ENCODE peak calls at places on chromosomes 1 and 21, in four cellular contexts. C, Q, E and H are unnamed samples.

GRCh38 chr1:226964611-226965486 is 24.8 kb downstream of the COQ8A start:
- ATAC-seq in Q (peak; percentile 34), C (no peak), E (no peak), H (no peak)

GRCh38 chr1:83086346-83086745 is 912.6 kb downstream of the TTLL7 start:
- ATAC-seq in Q (no peak), E (no peak), C (no peak), H (no peak)

GRCh38 chr1:25619101-25619890 is 2.7 kb downstream of the MAN1C1 start:
- ATAC-seq in C (no peak), Q (peak; percentile 5), E (peak; percentile 35), H (no peak)

GRCh38 chr1:15189692-15190321 is 36.3 kb downstream of the TMEM51 start:
- ATAC-seq in Q (peak; percentile 49), E (no peak), C (peak; percentile 75), H (no peak)

GRCh38 chr1:186487163-186487562 is 26.2 kb upstream of the PDC start:
- ATAC-seq in C (no peak), E (no peak), Q (no peak), H (no peak)

GRCh38 chr1:206469411-206469932 is 804 bp upstream of the IKBKE start:
- ATAC-seq in C (no peak), E (no peak), Q (peak; percentile 28), H (no peak)

GRCh38 chr1:214259353-214259982 is 21.5 kb upstream of the SMYD2 start:
- ATAC-seq in E (no peak), Q (peak; percentile 21), C (no peak), H (no peak)

GRCh38 chr1:241499910-241500309 is 19.6 kb downstream of the FH start:
- ATAC-seq in E (no peak), C (peak; percentile 64), Q (peak; percentile 41), H (no peak)

GRCh38 chr1:5620997-5621396 is 371.2 kb downstream of the NPHP4 start:
- ATAC-seq in E (no peak), Q (no peak), C (peak; percentile 68), H (no peak)

GRCh38 chr1:204574856-204575145 is 58.6 kb downstream of the MDM4 start:
- ATAC-seq in Q (no peak), C (no peak), E (peak; percentile 90), H (peak; percentile 52)

GRCh38 chr1:28928306-28928987 is 14.1 kb downstream of the EPB41 start:
- ATAC-seq in C (no peak), E (no peak), Q (peak; percentile 42), H (no peak)

GRCh38 chr1:17773626-17774326 is 18.6 kb downstream of the ACTL8 start:
- ATAC-seq in Q (no peak), E (no peak), C (no peak), H (no peak)

GRCh38 chr1:94236021-94236491 is 1.3 kb downstream of the ARHGAP29 start:
- ATAC-seq in Q (no peak), C (no peak), E (no peak), H (no peak)

GRCh38 chr1:67489643-67490042 is 59.4 kb upstream of the SERBP1 start:
- ATAC-seq in C (no peak), Q (peak; percentile 81), E (no peak), H (peak; percentile 34)

GRCh38 chr1:228228601-228229074 is 20.8 kb downstream of the OBSCN start:
- ATAC-seq in E (no peak), C (peak; percentile 74), Q (no peak), H (no peak)

GRCh38 chr21:45281411-45282282 is 6.0 kb downstream of the POFUT2 start:
- ATAC-seq in E (no peak), C (no peak), Q (no peak), H (no peak)

GRCh38 chr1:84582802-84583587 is 8.8 kb upstream of the CTBS start:
- ATAC-seq in C (no peak), Q (peak; percentile 80), E (no peak), H (no peak)

GRCh38 chr1:89763649-89763986 is 57.2 kb upstream of the LRRC8D start:
- ATAC-seq in C (no peak), Q (no peak), E (no peak), H (no peak)

GRCh38 chr1:108556501-108556900 is 3.4 kb upstream of the EEIG2 start:
- ATAC-seq in E (no peak), C (no peak), Q (no peak), H (no peak)

GRCh38 chr1:10795305-10796021 is 983 bp downstream of the CASZ1 start:
- ATAC-seq in Q (no peak), C (peak; percentile 30), E (peak; percentile 29), H (no peak)

GRCh38 chr1:44029260-44029910 is 1.9 kb downstream of the SLC6A9 start:
- ATAC-seq in Q (peak; percentile 52), E (peak; percentile 29), C (peak; percentile 33), H (peak; percentile 8)

GRCh38 chr21:41948404-41948895 is 5.4 kb downstream of the C2CD2 start:
- ATAC-seq in C (no peak), Q (no peak), E (no peak), H (no peak)

GRCh38 chr1:59378621-59379020 is 81.7 kb downstream of the FGGY start:
- ATAC-seq in E (no peak), Q (no peak), C (no peak), H (no peak)

GRCh38 chr1:154741747-154742495 is 128.2 kb downstream of the KCNN3 start:
- ATAC-seq in Q (no peak), C (no peak), E (peak; percentile 21), H (peak; percentile 29)

GRCh38 chr1:183883629-183884028 is 78.7 kb downstream of the RGL1 start:
- ATAC-seq in C (no peak), Q (no peak), E (no peak), H (no peak)

GRCh38 chr21:15788847-15789548 is 59.2 kb downstream of the USP25 start:
- ATAC-seq in C (no peak), Q (no peak), E (no peak), H (no peak)

GRCh38 chr21:32951041-32951440 is 74.7 kb upstream of the OLIG2 start:
- ATAC-seq in C (no peak), Q (no peak), E (no peak), H (no peak)

GRCh38 chr1:90987860-90988259 is 34.0 kb downstream of the ZNF644 start:
- ATAC-seq in Q (no peak), C (no peak), E (no peak), H (no peak)

GRCh38 chr21:39050839-39051560 is 132.3 kb downstream of the PSMG1 start:
- ATAC-seq in Q (no peak), E (no peak), C (no peak), H (no peak)

GRCh38 chr1:14658642-14659041 is 60.2 kb downstream of the KAZN start:
- ATAC-seq in E (no peak), C (no peak), Q (no peak), H (no peak)

DNA sequence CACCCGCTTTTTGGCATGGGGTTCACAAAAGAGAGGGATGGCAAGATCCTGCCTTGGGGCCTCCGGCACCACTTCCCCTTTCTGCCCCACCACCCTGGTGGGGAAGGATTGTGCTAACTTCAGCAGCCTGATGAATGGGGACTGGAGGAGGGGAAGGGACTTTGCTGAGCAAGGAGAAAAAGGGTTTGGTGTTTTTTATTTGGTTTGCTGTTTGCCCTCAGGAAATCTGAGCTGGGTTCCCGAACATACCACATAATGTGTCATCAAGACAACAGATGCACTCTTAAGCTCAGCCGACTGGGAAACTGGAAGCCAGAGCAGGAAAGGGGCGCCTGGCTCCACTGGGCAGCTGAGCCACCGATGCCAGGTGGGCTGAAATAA is 19.9 kb downstream of the OLFML2B start:
- ATAC-seq in C (no peak), Q (no peak), E (peak; percentile 32), H (peak; percentile 68)
- TF ChIP-seq POLR2A in C (no peak), Q (no peak), E (no peak), H (no peak)

DNA sequence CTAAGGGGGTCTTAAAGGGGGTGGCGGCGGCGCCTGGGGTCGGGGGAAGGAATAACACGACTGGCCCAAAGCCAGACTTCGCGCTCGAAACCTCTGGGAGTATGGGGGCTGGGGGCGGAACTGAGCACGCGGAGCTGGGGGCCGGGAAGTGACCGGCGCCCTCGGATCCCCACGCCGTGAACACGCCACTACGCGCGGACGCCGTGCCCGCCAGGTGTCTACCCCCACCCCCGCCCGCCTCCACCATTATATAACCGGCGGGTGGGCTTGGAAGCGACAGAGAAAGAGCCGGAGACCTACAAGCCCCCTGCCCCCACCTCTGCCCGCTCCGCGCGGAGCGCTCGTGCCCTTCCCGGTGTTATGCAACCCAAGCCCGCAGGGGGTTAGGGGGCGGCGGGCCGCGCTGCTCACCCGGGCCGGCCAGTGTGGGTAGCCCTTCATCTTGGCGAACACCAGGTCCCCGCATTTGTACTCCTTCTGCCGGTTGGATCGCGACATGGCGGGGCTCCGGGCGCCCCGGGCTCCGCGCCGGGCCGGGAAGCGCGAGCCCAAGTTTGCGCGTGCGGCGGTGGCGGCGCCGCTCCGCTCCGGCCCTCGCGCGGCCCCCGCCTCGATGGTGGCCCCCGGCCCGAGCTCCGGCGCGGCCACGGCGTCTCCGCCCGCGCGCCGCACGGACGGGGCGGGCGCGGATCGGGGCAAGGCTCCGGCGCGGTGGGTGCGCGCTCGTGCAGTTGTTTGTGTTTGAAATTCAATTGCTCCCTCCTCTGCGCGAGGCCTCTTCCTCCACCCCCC is at the start of gene HDGF:
- ATAC-seq in C (peak; percentile 14), Q (peak; percentile 7), E (no peak), H (peak; percentile 29)
- TF ChIP-seq POLR2A in C (no peak), Q (no peak), E (no peak), H (no peak)

GRCh38 chr1:165898837-165899236 is 71.4 kb downstream of the UCK2 start:
- ATAC-seq in C (peak; percentile 52), E (peak; percentile 33), Q (no peak), H (peak; percentile 69)

GRCh38 chr1:165894591-165894990 is 67.2 kb downstream of the UCK2 start:
- ATAC-seq in Q (no peak), C (peak; percentile 41), E (no peak), H (no peak)

GRCh38 chr1:165895451-165895871 is 68.0 kb downstream of the UCK2 start:
- ATAC-seq in Q (no peak), C (no peak), E (no peak), H (no peak)

GRCh38 chr1:165897326-165898303 is 70.2 kb downstream of the UCK2 start:
- ATAC-seq in E (peak; percentile 45), C (no peak), Q (no peak), H (no peak)

DNA sequence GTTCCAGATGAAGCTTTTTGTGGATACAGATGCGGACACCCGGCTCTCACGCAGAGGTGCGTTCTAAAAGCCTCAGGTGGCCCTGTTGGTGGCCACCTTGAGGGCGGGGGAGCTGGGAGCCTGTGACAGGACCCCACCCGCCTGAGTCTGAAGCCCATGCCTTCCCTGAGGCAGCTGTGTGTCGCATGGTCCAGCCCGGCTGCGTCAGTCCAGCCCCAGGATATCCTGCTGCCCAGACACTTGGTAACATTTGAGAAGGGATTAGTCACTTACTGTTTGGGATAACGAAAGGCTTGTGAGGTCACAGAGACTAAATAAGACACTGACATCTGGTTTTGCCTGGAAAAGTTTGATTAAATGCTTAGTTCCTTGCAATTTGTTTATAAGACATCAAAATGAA is 68.9 kb downstream of the UCK2 start:
- ATAC-seq in Q (no peak), E (peak; percentile 62), C (no peak), H (peak; percentile 23)
- TF ChIP-seq POLR2A in Q (no peak), E (no peak), C (no peak), H (no peak)

GRCh38 chr1:64744492-64745180 is at the start of gene RAVER2:
- ATAC-seq in Q (peak; percentile 44), E (peak; percentile 75), C (peak; percentile 88), H (peak; percentile 94)
- TF ChIP-seq POLR2A in Q (no peak), E (no peak), C (no peak), H (no peak)

GRCh38 chr1:151266315-151266714 is 11.8 kb downstream of the PSMD4 start:
- ATAC-seq in E (no peak), Q (no peak), C (no peak), H (no peak)
- TF ChIP-seq POLR2A in E (no peak), Q (no peak), C (no peak), H (no peak)